ENCODE peak calls at places on chromosomes 13 and 19, in eight cellular contexts. E is stromal cell of bone marrow; J is GF-D8; D is fibroblast of the aortic adventitia; P is cardiac muscle cell; W is activated CD4-positive, alpha-beta memory T cell treated with anti-CD3 and anti-CD28 coated beads for 36 hours; O is HTR-8/SVneo; C is memory B cell. Q is an unnamed sample.

GRCh38 chr19:33904681-33905080 is 108.0 kb downstream of the KCTD15 start:
- DNase-seq in W (no peak), C (no peak), J (no peak), E (no peak), D (no peak), P (peak), O (no peak), Q (no peak)

GRCh38 chr19:39167461-39168257 is 29.1 kb upstream of the NCCRP1 start:
- DNase-seq in D (no peak), C (no peak), P (no peak), O (no peak), E (no peak), J (no peak), W (no peak), Q (no peak)

GRCh38 chr19:10007811-10008211 is 2.5 kb downstream of the COL5A3 start:
- DNase-seq in C (no peak), J (no peak), E (peak), W (no peak), P (no peak), O (no peak), D (peak), Q (no peak)

GRCh38 chr19:20078696-20079095 is 896 bp downstream of the ZNF90 start:
- DNase-seq in E (peak), P (peak), C (no peak), W (peak), D (peak), O (no peak), J (peak), Q (no peak)

GRCh38 chr19:6531163-6531955 is 533 bp downstream of the TNFSF9 start:
- DNase-seq in E (no peak), W (no peak), C (no peak), P (no peak), O (no peak), D (no peak), J (no peak), Q (no peak)

GRCh38 chr13:99546878-99547277 is 45.6 kb downstream of the TM9SF2 start:
- DNase-seq in C (no peak), O (no peak), E (no peak), W (no peak), P (no peak), D (no peak), J (no peak), Q (no peak)

GRCh38 chr19:11169896-11170678 is 14.5 kb upstream of the SPC24 start:
- DNase-seq in D (no peak), C (no peak), O (no peak), P (no peak), E (no peak), J (no peak), W (no peak), Q (no peak)

GRCh38 chr13:29411493-29411892 is 184.0 kb downstream of the SLC7A1 start:
- DNase-seq in W (no peak), P (no peak), O (no peak), D (peak), J (no peak), E (no peak), C (no peak), Q (no peak)

GRCh38 chr13:83024955-83025594 is 857.2 kb downstream of the SLITRK1 start:
- DNase-seq in J (no peak), W (no peak), O (no peak), D (peak), E (no peak), C (no peak), P (no peak), Q (no peak)

GRCh38 chr13:109938255-109938936 is 152.0 kb upstream of the IRS2 start:
- DNase-seq in E (peak), O (no peak), W (no peak), D (peak), P (no peak), C (no peak), J (no peak), Q (no peak)

GRCh38 chr19:55546822-55547614 is 1.7 kb upstream of the SBK3 start:
- DNase-seq in O (no peak), D (peak), C (no peak), P (no peak), J (no peak), E (peak), W (no peak), Q (no peak)

GRCh38 chr13:33678906-33679657 is 138.9 kb upstream of the RFC3 start:
- DNase-seq in P (no peak), E (no peak), W (peak), D (peak), O (no peak), C (peak), J (peak), Q (no peak)

GRCh38 chr13:110471833-110472162 is 89.7 kb downstream of the RAB20 start:
- DNase-seq in P (no peak), O (no peak), J (peak), E (no peak), C (peak), D (no peak), W (peak), Q (no peak)

GRCh38 chr13:113080361-113080831 is 25.2 kb upstream of the F7 start:
- DNase-seq in J (no peak), P (no peak), D (no peak), W (no peak), E (no peak), O (no peak), C (no peak), Q (no peak)

GRCh38 chr19:18390075-18390909 is 4.3 kb downstream of the GDF15 start:
- DNase-seq in E (no peak), W (no peak), D (peak), C (no peak), J (no peak), O (no peak), P (no peak), Q (no peak)

GRCh38 chr13:27264181-27264580 is 6.4 kb upstream of the RASL11A start:
- DNase-seq in W (no peak), J (peak), P (peak), C (no peak), E (peak), D (peak), O (no peak), Q (no peak)

GRCh38 chr13:33182729-33183128 is 102.8 kb downstream of the STARD13 start:
- DNase-seq in J (no peak), C (no peak), P (no peak), E (no peak), W (no peak), D (no peak), O (no peak), Q (no peak)

GRCh38 chr13:32225494-32225931 is 89.7 kb downstream of the ZAR1L start:
- DNase-seq in P (no peak), D (peak), E (no peak), O (no peak), J (no peak), W (no peak), C (no peak), Q (no peak)

GRCh38 chr13:27151798-27152599 is 19.6 kb downstream of the USP12 start:
- DNase-seq in O (no peak), P (no peak), J (no peak), D (no peak), W (no peak), E (no peak), C (no peak), Q (no peak)

GRCh38 chr19:15633122-15633521 is 7.6 kb upstream of the CYP4F3 start:
- DNase-seq in O (no peak), E (no peak), P (no peak), J (peak), C (no peak), W (no peak), D (no peak), Q (no peak)

GRCh38 chr13:60837806-60838205 is 440.8 kb downstream of the TDRD3 start:
- DNase-seq in P (no peak), D (peak), O (no peak), J (no peak), E (peak), C (no peak), W (no peak), Q (no peak)

GRCh38 chr19:6851359-6851758 is 36.0 kb upstream of the ADGRE1 start:
- DNase-seq in C (no peak), J (no peak), P (no peak), D (no peak), E (no peak), W (no peak), O (no peak), Q (no peak)

GRCh38 chr19:49160450-49161189 is 3.0 kb downstream of the TRPM4 start:
- DNase-seq in C (no peak), D (no peak), J (no peak), E (no peak), W (no peak), P (no peak), O (no peak), Q (no peak)

GRCh38 chr13:84433024-84433423 is 550.8 kb upstream of the SLITRK1 start:
- DNase-seq in J (no peak), O (peak), D (peak), W (no peak), P (no peak), C (no peak), E (peak), Q (no peak)

GRCh38 chr19:16420781-16421386 is 50.9 kb downstream of the EPS15L1 start:
- DNase-seq in E (no peak), C (no peak), W (no peak), J (no peak), O (no peak), P (peak), D (no peak), Q (no peak)

GRCh38 chr13:104314926-104315535 is 1248.8 kb upstream of the SLC10A2 start:
- DNase-seq in O (no peak), W (no peak), P (no peak), C (no peak), J (no peak), D (peak), E (no peak), Q (no peak)

GRCh38 chr13:44768233-44768632 is 192.1 kb upstream of the TSC22D1 start:
- DNase-seq in J (no peak), W (peak), O (no peak), P (no peak), D (no peak), E (no peak), C (no peak), Q (no peak)

GRCh38 chr13:87444135-87444534 is 227.0 kb upstream of the SLITRK5 start:
- DNase-seq in P (no peak), J (no peak), W (no peak), D (no peak), E (no peak), C (no peak), O (no peak), Q (no peak)

GRCh38 chr19:44072543-44073401 is 813 bp downstream of the ZNF284 start:
- DNase-seq in J (no peak), W (peak), D (peak), O (no peak), C (no peak), P (no peak), E (no peak), Q (no peak)

GRCh38 chr13:72229067-72229466 is 362.1 kb upstream of the DACH1 start:
- DNase-seq in J (no peak), E (no peak), C (no peak), O (no peak), D (no peak), P (no peak), W (no peak), Q (no peak)

GRCh38 chr19:15222738-15223648 is 9.3 kb downstream of the EPHX3 start:
- DNase-seq in O (peak), W (peak), E (peak), P (peak), C (peak), D (peak), J (no peak), Q (peak)

GRCh38 chr13:112516218-112516617 is 71.7 kb downstream of the TUBGCP3 start:
- DNase-seq in E (no peak), C (no peak), O (no peak), P (no peak), W (no peak), J (no peak), D (no peak), Q (no peak)